ENCODE peak calls at places on chromosome 19, in six cellular contexts. Y is cardiac muscle cell, G is IMR-90, B is GM23248, X is stomach, K is breast epithelium. M is an unnamed sample.

GRCh38 chr19:19459099-19459498 is 53.6 kb downstream of the GATAD2A start:
- DNase-seq in Y (peak; percentile 37), X (no peak), G (peak; percentile 73), K (no peak), B (peak; percentile 52), M (no peak)

GRCh38 chr19:41646589-41647204 is 19.8 kb upstream of the CEACAM4 start:
- DNase-seq in B (peak; percentile 41), K (no peak), X (no peak), Y (peak; percentile 29), G (no peak), M (peak; percentile 50)

GRCh38 chr19:8085606-8086464 is 33.3 kb downstream of the CCL25 start:
- DNase-seq in K (no peak), B (no peak), Y (no peak), G (no peak), X (no peak), M (no peak)

GRCh38 chr19:38838208-38838985 is 6.8 kb upstream of the ECH1 start:
- DNase-seq in Y (no peak), B (no peak), K (peak; percentile 70), G (no peak), X (peak; percentile 67), M (peak; percentile 36)

GRCh38 chr19:51091895-51092873 is 9.5 kb upstream of the KLK14 start:
- DNase-seq in K (no peak), B (no peak), Y (no peak), G (no peak), X (no peak), M (no peak)

GRCh38 chr19:53076984-53077383 is 26.2 kb downstream of the ZNF160 start:
- DNase-seq in X (no peak), B (peak; percentile 67), G (peak; percentile 28), K (no peak), Y (peak; percentile 82), M (peak; percentile 44)

GRCh38 chr19:1690570-1691307 is 38.3 kb upstream of the TCF3 start:
- DNase-seq in B (peak; percentile 43), G (no peak), K (no peak), Y (peak; percentile 19), X (peak; percentile 59), M (peak; percentile 80)

GRCh38 chr19:18321729-18322091 is 1.2 kb downstream of the LSM4 start:
- DNase-seq in B (peak; percentile 55), X (no peak), G (peak; percentile 33), Y (peak; percentile 50), K (no peak), M (no peak)

GRCh38 chr19:31436121-31436776 is 87.0 kb upstream of the TSHZ3 start:
- DNase-seq in G (peak; percentile 24), B (peak; percentile 92), K (no peak), X (no peak), Y (peak; percentile 48), M (no peak)

GRCh38 chr19:5578094-5578846 is 10.5 kb upstream of the TINCR start:
- DNase-seq in B (peak; percentile 71), G (peak; percentile 38), X (peak; percentile 74), K (peak; percentile 24), Y (peak; percentile 56), M (peak; percentile 84)

GRCh38 chr19:14871619-14872230 is 14.2 kb downstream of the OR7A17 start:
- DNase-seq in Y (peak; percentile 39), B (peak; percentile 40), G (peak; percentile 11), K (no peak), X (no peak), M (no peak)

GRCh38 chr19:9796113-9796773 is 22.6 kb downstream of the FBXL12 start:
- DNase-seq in K (peak; percentile 85), X (peak; percentile 84), G (peak; percentile 91), B (peak; percentile 88), Y (peak; percentile 92), M (peak; percentile 80)

DNA sequence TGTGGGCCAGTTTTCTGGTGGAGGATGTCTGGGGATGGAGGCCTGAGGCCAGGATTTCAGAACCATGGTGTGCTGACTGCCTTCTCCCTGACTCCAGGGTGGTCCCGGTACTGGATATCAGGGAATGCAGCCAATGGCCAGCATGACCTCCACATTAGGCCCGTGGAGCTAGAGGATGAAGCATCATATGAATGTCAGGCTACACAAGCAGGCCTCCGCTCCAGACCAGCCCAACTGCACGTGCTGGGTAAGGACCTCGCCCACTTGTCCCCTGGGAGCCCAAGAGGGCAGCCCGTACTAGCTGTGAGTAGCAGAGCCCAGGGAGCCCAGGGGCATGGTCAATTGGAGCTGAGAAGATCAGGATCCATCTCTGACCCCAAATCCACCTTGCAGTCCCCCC is 1.6 kb downstream of the KIRREL2 start:
- DNase-seq in K (no peak), B (no peak), X (no peak), Y (no peak), G (no peak), M (no peak)
- H3K27me3 ChIP-seq in K (peaks cover 54% of the 10 kb centered on the region), B (peaks cover 71% of the 10 kb centered on the region), X (peaks cover 70% of the 10 kb centered on the region), Y (peaks cover 47% of the 10 kb centered on the region), G (peaks cover 76% of the 10 kb centered on the region), M (no peaks in the 10 kb centered on the region)

GRCh38 chr19:45600340-45600885 is 1.6 kb downstream of the GPR4 start:
- DNase-seq in Y (no peak), K (no peak), G (no peak), X (no peak), B (no peak), M (no peak)

GRCh38 chr19:45599286-45599685 is 2.7 kb downstream of the GPR4 start:
- DNase-seq in B (no peak), G (no peak), Y (no peak), K (no peak), X (no peak), M (peak; percentile 35)

GRCh38 chr19:45601115-45601514 is 897 bp downstream of the GPR4 start:
- DNase-seq in K (no peak), Y (no peak), G (no peak), X (no peak), B (peak; percentile 17), M (no peak)

GRCh38 chr19:45598267-45599011 is 3.6 kb downstream of the GPR4 start:
- DNase-seq in B (peak; percentile 46), K (no peak), X (no peak), Y (peak; percentile 62), G (no peak), M (no peak)

GRCh38 chr19:45601524-45602522 is at the start of gene GPR4:
- DNase-seq in X (no peak), Y (peak; percentile 54), G (no peak), K (no peak), B (peak; percentile 42), M (peak; percentile 34)
- H3K4me1 ChIP-seq in X (peaks cover 6% of the 10 kb centered on the region), Y (no peaks in the 10 kb centered on the region), G (no peaks in the 10 kb centered on the region), K (no peaks in the 10 kb centered on the region), B (peaks cover 10% of the 10 kb centered on the region), M (peaks cover 10% of the 10 kb centered on the region)

GRCh38 chr19:594265-594870 is 4.7 kb downstream of the HCN2 start:
- DNase-seq in G (no peak), K (no peak), B (no peak), X (no peak), Y (no peak), M (no peak)
- H3K27me3 ChIP-seq in G (peaks cover 22% of the 10 kb centered on the region), K (peaks cover 53% of the 10 kb centered on the region), B (no peaks in the 10 kb centered on the region), X (peaks cover 30% of the 10 kb centered on the region), Y (peaks cover 44% of the 10 kb centered on the region), M (no peaks in the 10 kb centered on the region)

DNA sequence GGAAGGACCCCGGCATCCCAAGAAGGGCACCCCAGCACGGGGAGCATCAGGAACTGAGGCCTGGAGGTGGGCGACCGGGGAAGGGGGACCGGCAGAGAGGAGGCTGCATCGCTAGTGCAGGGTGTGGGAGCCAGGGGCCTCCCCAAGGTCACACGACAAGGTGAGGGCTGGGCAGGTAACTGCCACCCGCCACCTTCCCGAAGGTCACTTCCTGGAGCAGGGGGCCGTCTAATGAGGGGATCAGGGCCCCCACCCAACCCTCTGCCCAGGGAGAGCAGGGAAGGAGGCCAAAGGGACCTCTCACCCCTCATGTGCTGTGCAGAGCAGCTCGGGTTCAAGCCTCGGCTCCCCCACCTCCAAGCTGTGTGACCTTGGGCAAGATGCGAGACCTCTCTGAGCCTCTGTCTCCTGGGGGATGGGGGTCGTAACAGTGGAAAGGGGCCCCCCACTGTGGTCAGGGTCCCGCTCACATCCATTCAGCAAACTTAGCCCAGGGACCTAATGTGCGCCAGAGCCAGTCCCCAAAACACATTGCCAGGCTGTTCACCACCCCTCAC is 6.0 kb downstream of the ZBTB7A start:
- DNase-seq in Y (no peak), K (no peak), X (no peak), B (no peak), G (no peak), M (no peak)
- H3K4me1 ChIP-seq in Y (peaks cover 3% of the 10 kb centered on the region), K (peaks cover 46% of the 10 kb centered on the region), X (peaks cover 66% of the 10 kb centered on the region), B (peaks cover 51% of the 10 kb centered on the region), G (peaks cover 45% of the 10 kb centered on the region), M (no peaks in the 10 kb centered on the region)

GRCh38 chr19:3024509-3024869 is 4.6 kb downstream of the TLE2 start:
- DNase-seq in G (no peak), B (no peak), Y (no peak), X (no peak), K (no peak), M (no peak)
- H3K27me3 ChIP-seq in G (peaks cover 45% of the 10 kb centered on the region), B (no peaks in the 10 kb centered on the region), Y (peaks cover 7% of the 10 kb centered on the region), X (peaks cover 8% of the 10 kb centered on the region), K (no peaks in the 10 kb centered on the region), M (peaks cover 19% of the 10 kb centered on the region)